ENCODE peak calls at places on chromosome 3, in eight cellular contexts. W is adrenal gland, C is heart left ventricle, S is stomach, N is body of pancreas, Y is erythroblast, O is spleen, B is A549. K is an unnamed sample.

GRCh38 chr3:165800970-165801369 is 36.3 kb downstream of the BCHE start:
- DNase-seq in W (no peak), C (no peak), S (no peak), N (no peak), Y (no peak), O (no peak), B (no peak), K (no peak)

GRCh38 chr3:129312021-129312639 is 33.5 kb downstream of the HMCES start:
- DNase-seq in W (no peak), C (no peak), S (no peak), N (no peak), Y (no peak), O (no peak), B (no peak), K (no peak)

GRCh38 chr3:102514241-102514640 is 79.4 kb downstream of the ZPLD1 start:
- DNase-seq in W (no peak), C (no peak), S (no peak), N (no peak), Y (no peak), O (no peak), B (no peak), K (no peak)

GRCh38 chr3:115728013-115728412 is 104.7 kb downstream of the GAP43 start:
- DNase-seq in W (no peak), C (no peak), S (no peak), N (no peak), Y (no peak), O (no peak), B (no peak), K (no peak)

GRCh38 chr3:156750191-156750873 is 75.8 kb upstream of the LEKR1 start:
- DNase-seq in W (no peak), C (no peak), S (no peak), N (no peak), Y (no peak), O (no peak), B (no peak), K (peak)

GRCh38 chr3:146071636-146072035 is 89.3 kb downstream of the PLOD2 start:
- DNase-seq in W (no peak), C (no peak), S (no peak), N (no peak), Y (no peak), O (no peak), B (no peak), K (no peak)

GRCh38 chr3:116140100-116140689 is 305.1 kb downstream of the LSAMP start:
- DNase-seq in W (no peak), C (no peak), S (no peak), N (no peak), Y (peak), O (no peak), B (no peak), K (no peak)

GRCh38 chr3:101835676-101836075 is 13.6 kb upstream of the NFKBIZ start:
- DNase-seq in W (no peak), C (no peak), S (no peak), N (no peak), Y (no peak), O (no peak), B (no peak), K (no peak)

GRCh38 chr3:76554717-76555116 is 485.2 kb upstream of the ROBO2 start:
- DNase-seq in W (no peak), C (no peak), S (no peak), N (no peak), Y (no peak), O (no peak), B (no peak), K (no peak)

GRCh38 chr3:13148561-13149330 is 75.5 kb upstream of the IQSEC1 start:
- DNase-seq in W (no peak), C (no peak), S (no peak), N (no peak), Y (no peak), O (peak), B (no peak), K (no peak)

GRCh38 chr3:191366675-191367074 is 36.3 kb upstream of the UTS2B start:
- DNase-seq in W (no peak), C (no peak), S (no peak), N (no peak), Y (no peak), O (no peak), B (no peak), K (no peak)

GRCh38 chr3:123584284-123584987 is 417 bp downstream of the HACD2 start:
- DNase-seq in W (peak), C (no peak), S (peak), N (peak), Y (no peak), O (no peak), B (peak), K (peak)

GRCh38 chr3:157311633-157312365 is 124.9 kb upstream of the PTX3 start:
- DNase-seq in W (no peak), C (no peak), S (no peak), N (no peak), Y (no peak), O (no peak), B (no peak), K (no peak)

GRCh38 chr3:44434834-44435510 is 42.5 kb downstream of the ZNF445 start:
- DNase-seq in W (no peak), C (no peak), S (no peak), N (no peak), Y (no peak), O (no peak), B (no peak), K (no peak)

GRCh38 chr3:71893120-71893519 is 108.2 kb upstream of the PROK2 start:
- DNase-seq in W (no peak), C (no peak), S (no peak), N (no peak), Y (no peak), O (no peak), B (no peak), K (no peak)

GRCh38 chr3:53884623-53885022 is 2.7 kb upstream of the ACTR8 start:
- DNase-seq in W (no peak), C (no peak), S (no peak), N (no peak), Y (no peak), O (no peak), B (no peak), K (no peak)

GRCh38 chr3:131178710-131179375 is 152.2 kb downstream of the NEK11 start:
- DNase-seq in W (peak), C (no peak), S (no peak), N (no peak), Y (no peak), O (no peak), B (no peak), K (no peak)

GRCh38 chr3:151351648-151352047 is 22.3 kb upstream of the P2RY13 start:
- DNase-seq in W (no peak), C (no peak), S (no peak), N (no peak), Y (no peak), O (no peak), B (no peak), K (no peak)

GRCh38 chr3:100602506-100603444 is 6.6 kb upstream of the ADGRG7 start:
- DNase-seq in W (no peak), C (no peak), S (no peak), N (no peak), Y (no peak), O (no peak), B (peak), K (no peak)

GRCh38 chr3:146625117-146625775 is 20.1 kb upstream of the PLSCR5 start:
- DNase-seq in W (no peak), C (no peak), S (no peak), N (no peak), Y (no peak), O (no peak), B (no peak), K (no peak)

GRCh38 chr3:136444581-136444980 is 194.4 kb downstream of the PCCB start:
- DNase-seq in W (no peak), C (no peak), S (no peak), N (no peak), Y (no peak), O (no peak), B (no peak), K (no peak)

GRCh38 chr3:23162939-23163338 is 40.2 kb upstream of the UBE2E2 start:
- DNase-seq in W (no peak), C (no peak), S (no peak), N (no peak), Y (no peak), O (no peak), B (no peak), K (no peak)

GRCh38 chr3:76523337-76523736 is 516.6 kb upstream of the ROBO2 start:
- DNase-seq in W (no peak), C (no peak), S (no peak), N (no peak), Y (no peak), O (no peak), B (no peak), K (no peak)

GRCh38 chr3:59386165-59386564 is 336.3 kb upstream of the CFAP20DC start:
- DNase-seq in W (no peak), C (no peak), S (no peak), N (no peak), Y (no peak), O (no peak), B (no peak), K (no peak)

GRCh38 chr3:72441284-72441994 is 406.8 kb downstream of the SHQ1 start:
- DNase-seq in W (no peak), C (no peak), S (no peak), N (no peak), Y (peak), O (no peak), B (no peak), K (no peak)

GRCh38 chr3:24853685-24854341 is 359.2 kb upstream of the THRB start:
- DNase-seq in W (no peak), C (no peak), S (no peak), N (no peak), Y (no peak), O (no peak), B (no peak), K (no peak)

GRCh38 chr3:43855674-43856299 is 165.0 kb downstream of the ABHD5 start:
- DNase-seq in W (peak), C (peak), S (peak), N (peak), Y (peak), O (no peak), B (peak), K (no peak)

GRCh38 chr3:44555753-44556152 is 760 bp downstream of the ZKSCAN7 start:
- DNase-seq in W (no peak), C (no peak), S (no peak), N (no peak), Y (no peak), O (no peak), B (no peak), K (no peak)

GRCh38 chr3:136146981-136147729 is 49.0 kb downstream of the MSL2 start:
- DNase-seq in W (no peak), C (no peak), S (no peak), N (no peak), Y (no peak), O (no peak), B (no peak), K (no peak)

GRCh38 chr3:130517541-130517940 is 564 bp downstream of the COL6A6 start:
- DNase-seq in W (no peak), C (no peak), S (no peak), N (no peak), Y (no peak), O (no peak), B (no peak), K (no peak)

GRCh38 chr3:172675371-172676193 is 35.3 kb downstream of the NCEH1 start:
- DNase-seq in W (no peak), C (no peak), S (no peak), N (no peak), Y (peak), O (no peak), B (no peak), K (no peak)

GRCh38 chr3:183481582-183481981 is 53.2 kb upstream of the MCF2L2 start:
- DNase-seq in W (no peak), C (no peak), S (no peak), N (no peak), Y (no peak), O (no peak), B (no peak), K (no peak)

GRCh38 chr3:45943207-45943846 is at the start of gene CXCR6:
- DNase-seq in W (no peak), C (no peak), S (no peak), N (no peak), Y (no peak), O (no peak), B (no peak), K (no peak)

GRCh38 chr3:632571-633170 is 436.1 kb downstream of the CHL1 start:
- DNase-seq in W (peak), C (peak), S (peak), N (peak), Y (peak), O (no peak), B (peak), K (peak)

GRCh38 chr3:63993653-63994079 is 29.6 kb downstream of the PSMD6 start:
- DNase-seq in W (peak), C (peak), S (peak), N (peak), Y (peak), O (peak), B (peak), K (peak)

DNA sequence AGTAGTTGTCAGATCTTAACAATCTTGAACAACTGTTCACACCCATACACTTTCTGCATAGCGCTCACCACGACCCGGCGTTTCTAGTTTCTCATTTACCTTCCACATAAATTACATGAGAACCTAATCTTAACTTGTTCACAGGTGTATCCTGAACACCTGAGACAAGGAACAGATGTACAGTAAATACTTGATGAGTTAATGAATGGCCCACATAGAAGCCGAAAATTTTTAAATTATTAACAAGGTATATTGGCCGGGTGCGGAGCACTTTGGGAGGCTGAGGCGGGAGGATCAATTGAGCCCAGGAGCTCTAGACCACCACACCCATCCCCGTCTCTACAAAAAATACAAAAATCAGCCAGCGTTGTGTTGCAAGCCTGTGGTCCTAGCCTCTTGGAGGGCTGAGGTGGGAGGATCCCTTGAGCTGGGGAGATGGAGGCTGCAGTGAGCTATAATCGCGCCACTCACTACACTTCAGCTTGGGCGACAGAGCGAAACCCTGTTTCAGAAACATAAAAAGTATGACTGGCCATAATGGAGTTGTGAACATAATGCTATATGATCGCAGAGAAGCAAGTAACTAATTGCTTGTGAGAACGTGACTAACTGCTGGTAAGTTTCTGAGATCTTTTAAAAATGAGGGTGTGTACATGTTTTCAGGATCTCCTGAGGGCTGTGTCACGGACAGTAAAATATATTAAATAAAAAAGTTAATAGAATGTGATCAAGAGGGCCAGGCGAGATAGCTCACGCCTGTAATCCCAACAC is 1.0 kb upstream of the SMARCC1 start:
- DNase-seq in W (no peak), C (no peak), S (no peak), N (no peak), Y (no peak), O (peak), B (no peak), K (no peak)
- TF ChIP-seq POLR2A in W (no peak), C (no peak), S (no peak), N (no peak), Y (no peak), O (no peak), B (no peak), K (no peak)

GRCh38 chr3:9942934-9943690 is 9.1 kb downstream of the PRRT3 start:
- DNase-seq in W (no peak), C (no peak), S (no peak), N (no peak), Y (no peak), O (no peak), B (no peak), K (no peak)
- TF ChIP-seq POLR2A in W (no peak), C (no peak), S (no peak), N (no peak), Y (no peak), O (no peak), B (no peak), K (no peak)

DNA sequence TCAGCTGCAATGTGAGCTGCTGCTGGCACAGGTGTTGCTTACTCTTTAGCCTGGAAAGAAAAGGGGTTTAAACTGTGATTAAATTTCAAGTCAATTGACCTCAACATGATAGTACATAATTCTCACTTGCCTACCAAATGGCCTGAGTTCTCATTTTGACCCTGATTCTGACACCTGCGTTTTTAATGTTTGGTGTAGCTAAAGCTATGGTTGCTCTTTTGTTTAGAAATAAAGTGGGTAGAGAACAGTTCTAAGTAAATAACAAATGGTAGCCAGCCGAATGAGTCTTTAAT is 100.8 kb upstream of the SOX2 start:
- DNase-seq in W (no peak), C (no peak), S (no peak), N (no peak), Y (no peak), O (no peak), B (no peak), K (no peak)
- TF ChIP-seq POLR2A in W (no peak), C (no peak), S (no peak), N (no peak), Y (no peak), O (no peak), B (no peak), K (no peak)

DNA sequence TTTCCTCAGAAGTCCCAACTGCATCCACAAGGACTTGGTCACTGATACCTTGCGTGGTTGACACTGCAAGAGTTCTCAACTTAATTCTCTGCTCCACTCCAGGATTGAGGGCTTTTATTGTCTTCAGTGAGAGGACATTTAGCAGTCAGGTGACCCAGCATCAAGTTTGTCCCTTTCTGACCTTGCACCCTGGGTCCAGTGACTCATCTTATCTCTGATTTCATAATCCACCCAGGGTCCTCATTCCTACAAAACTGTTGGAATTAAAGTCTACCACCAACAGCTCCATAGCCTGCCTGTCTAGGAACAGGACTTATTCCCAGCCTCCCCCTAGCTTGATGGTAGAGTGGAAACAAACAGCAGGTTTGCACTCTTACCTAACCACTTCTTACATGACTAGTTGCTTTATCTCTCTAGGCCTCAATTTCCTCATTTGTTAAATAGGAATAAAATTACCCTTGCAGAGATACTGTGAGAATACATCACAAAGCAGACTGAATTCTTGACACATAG is 151.3 kb upstream of the LPP start:
- DNase-seq in W (no peak), C (no peak), S (no peak), N (no peak), Y (no peak), O (no peak), B (no peak), K (no peak)
- TF ChIP-seq POLR2A in W (no peak), C (no peak), S (no peak), N (no peak), Y (no peak), O (no peak), B (no peak), K (no peak)

GRCh38 chr3:186784820-186785516 is 1.6 kb downstream of the EIF4A2 start:
- DNase-seq in W (no peak), C (no peak), S (no peak), N (no peak), Y (peak), O (no peak), B (no peak), K (no peak)
- TF ChIP-seq POLR2A in W (no peak), C (no peak), S (no peak), N (no peak), Y (no peak), O (no peak), B (no peak), K (no peak)

DNA sequence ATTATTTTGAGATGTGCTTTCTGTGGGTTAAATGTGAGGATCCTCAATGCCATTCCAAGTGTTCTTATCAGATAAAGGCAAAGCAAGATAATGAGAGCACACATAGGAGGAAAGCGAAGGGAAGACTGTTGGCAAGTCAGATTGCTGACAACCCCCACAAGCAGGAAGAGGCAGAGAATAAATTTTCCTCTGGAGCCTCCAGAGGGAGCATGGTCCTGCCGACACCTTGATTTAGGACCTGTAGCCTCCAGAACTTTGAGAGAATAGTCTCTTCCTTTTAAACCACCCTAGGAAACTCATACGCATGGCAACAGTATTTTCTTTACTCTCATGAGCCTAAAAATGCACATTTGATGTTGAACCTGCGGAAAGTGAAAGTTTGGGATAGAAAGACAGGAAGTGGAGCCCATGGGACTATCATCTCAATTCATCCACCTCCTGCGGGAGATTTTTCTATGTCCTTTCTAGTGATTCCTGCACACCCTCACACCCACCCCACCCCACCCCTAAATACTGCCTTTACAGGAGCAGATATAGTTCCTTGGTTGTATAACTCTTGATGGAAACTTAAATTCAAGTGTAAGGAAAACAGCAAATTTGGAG is 116.7 kb upstream of the LPP start:
- DNase-seq in W (peak), C (peak), S (peak), N (peak), Y (no peak), O (no peak), B (no peak), K (no peak)
- TF ChIP-seq POLR2A in W (no peak), C (no peak), S (no peak), N (no peak), Y (no peak), O (no peak), B (no peak), K (no peak)

GRCh38 chr3:14948609-14949038 is 1.2 kb downstream of the NR2C2 start:
- DNase-seq in W (no peak), C (no peak), S (no peak), N (no peak), Y (no peak), O (no peak), B (peak), K (no peak)
- TF ChIP-seq POLR2A in W (no peak), C (no peak), S (no peak), N (peak), Y (peak), O (no peak), B (peak), K (no peak)